ENCODE peak calls at places on chromosome 14, in six cellular contexts. One of them, this sample, is unnamed.

GRCh38 chr14:101593411-101594181 is 32.3 kb downstream of the DIO3 start:
- DNase-seq in Right ventricle myocardium superior: no peak
- DNase-seq in left ventricle myocardium inferior: no peak
- DNase-seq in mucosa of gallbladder: no peak
- DNase-seq in GM18507: no peak
- DNase-seq in NCI-H2029 treated with DMSO at 0.1 percent for 48 hours: no peak
- DNase-seq in this sample: no peak

GRCh38 chr14:100769035-100769939 is 42.6 kb downstream of the DLK1 start:
- DNase-seq in Right ventricle myocardium superior: peak; percentile 31
- DNase-seq in GM18507: no peak
- DNase-seq in mucosa of gallbladder: no peak
- DNase-seq in NCI-H2029 treated with DMSO at 0.1 percent for 48 hours: no peak
- DNase-seq in left ventricle myocardium inferior: no peak
- DNase-seq in this sample: no peak

GRCh38 chr14:55104051-55104954 is 24.7 kb upstream of the LGALS3 start:
- DNase-seq in left ventricle myocardium inferior: no peak
- DNase-seq in GM18507: no peak
- DNase-seq in NCI-H2029 treated with DMSO at 0.1 percent for 48 hours: no peak
- DNase-seq in Right ventricle myocardium superior: no peak
- DNase-seq in mucosa of gallbladder: no peak
- DNase-seq in this sample: no peak

GRCh38 chr14:24279301-24280186 is 8.1 kb upstream of the RABGGTA start:
- DNase-seq in Right ventricle myocardium superior: no peak
- DNase-seq in NCI-H2029 treated with DMSO at 0.1 percent for 48 hours: no peak
- DNase-seq in left ventricle myocardium inferior: peak; percentile 48
- DNase-seq in GM18507: no peak
- DNase-seq in mucosa of gallbladder: no peak
- DNase-seq in this sample: no peak

GRCh38 chr14:91111443-91111842 is 2.4 kb upstream of the DGLUCY start:
- DNase-seq in GM18507: no peak
- DNase-seq in NCI-H2029 treated with DMSO at 0.1 percent for 48 hours: no peak
- DNase-seq in mucosa of gallbladder: no peak
- DNase-seq in Right ventricle myocardium superior: no peak
- DNase-seq in left ventricle myocardium inferior: no peak
- DNase-seq in this sample: no peak

GRCh38 chr14:96739511-96739910 is 57.7 kb upstream of the VRK1 start:
- DNase-seq in Right ventricle myocardium superior: no peak
- DNase-seq in NCI-H2029 treated with DMSO at 0.1 percent for 48 hours: no peak
- DNase-seq in mucosa of gallbladder: no peak
- DNase-seq in GM18507: no peak
- DNase-seq in left ventricle myocardium inferior: no peak
- DNase-seq in this sample: no peak

GRCh38 chr14:56085471-56085870 is 32.7 kb upstream of the PELI2 start:
- DNase-seq in mucosa of gallbladder: no peak
- DNase-seq in GM18507: no peak
- DNase-seq in left ventricle myocardium inferior: no peak
- DNase-seq in Right ventricle myocardium superior: no peak
- DNase-seq in NCI-H2029 treated with DMSO at 0.1 percent for 48 hours: no peak
- DNase-seq in this sample: no peak

GRCh38 chr14:23299558-23299957 is 3.1 kb downstream of the PPP1R3E start:
- DNase-seq in Right ventricle myocardium superior: no peak
- DNase-seq in mucosa of gallbladder: peak; percentile 37
- DNase-seq in GM18507: no peak
- DNase-seq in NCI-H2029 treated with DMSO at 0.1 percent for 48 hours: no peak
- DNase-seq in left ventricle myocardium inferior: no peak
- DNase-seq in this sample: peak; percentile 64

GRCh38 chr14:31487891-31488290 is at the start of gene GPR33:
- DNase-seq in mucosa of gallbladder: no peak
- DNase-seq in NCI-H2029 treated with DMSO at 0.1 percent for 48 hours: no peak
- DNase-seq in left ventricle myocardium inferior: no peak
- DNase-seq in Right ventricle myocardium superior: no peak
- DNase-seq in GM18507: no peak
- DNase-seq in this sample: no peak

GRCh38 chr14:26206640-26207039 is 391.2 kb downstream of the NOVA1 start:
- DNase-seq in NCI-H2029 treated with DMSO at 0.1 percent for 48 hours: no peak
- DNase-seq in mucosa of gallbladder: no peak
- DNase-seq in left ventricle myocardium inferior: no peak
- DNase-seq in Right ventricle myocardium superior: no peak
- DNase-seq in GM18507: no peak
- DNase-seq in this sample: no peak

GRCh38 chr14:68911594-68912227 is 67.4 kb downstream of the ACTN1 start:
- DNase-seq in NCI-H2029 treated with DMSO at 0.1 percent for 48 hours: peak; percentile 3
- DNase-seq in mucosa of gallbladder: peak; percentile 58
- DNase-seq in Right ventricle myocardium superior: peak; percentile 77
- DNase-seq in GM18507: peak; percentile 66
- DNase-seq in left ventricle myocardium inferior: peak; percentile 64
- DNase-seq in this sample: peak; percentile 75

This sample was measured in testis.